ENCODE peak calls at places on chromosomes 5 and 9, in five cellular contexts. Y is MM.1S, L is neural progenitor cell, C is H1, U is mesendoderm. E is an unnamed sample.

GRCh38 chr9:115604831-115605483 is 487.0 kb upstream of the TNC start:
- DNase-seq in U (no peak), C (no peak), Y (no peak), L (no peak), E (no peak)

GRCh38 chr9:104993291-104993963 is 65.5 kb upstream of the ABCA1 start:
- DNase-seq in U (peak), L (peak), C (peak), Y (no peak), E (peak)

GRCh38 chr5:78778538-78778937 is 130.0 kb upstream of the LHFPL2 start:
- DNase-seq in L (no peak), U (no peak), C (no peak), Y (no peak), E (no peak)

GRCh38 chr9:126788046-126788445 is 16.8 kb upstream of the ZBTB43 start:
- DNase-seq in C (no peak), L (no peak), U (no peak), Y (no peak), E (no peak)

GRCh38 chr9:90340421-90340820 is 302.2 kb downstream of the DIRAS2 start:
- DNase-seq in C (no peak), L (no peak), Y (no peak), U (no peak), E (no peak)

GRCh38 chr5:179373961-179374505 is 28.8 kb upstream of the ADAMTS2 start:
- DNase-seq in C (no peak), L (no peak), U (no peak), Y (no peak), E (peak)

GRCh38 chr5:168893231-168893630 is 314.1 kb upstream of the PANK3 start:
- DNase-seq in C (no peak), Y (no peak), L (no peak), U (no peak), E (no peak)

GRCh38 chr9:89768051-89768450 is 163.2 kb downstream of the GADD45G start:
- DNase-seq in Y (no peak), C (no peak), L (no peak), U (no peak), E (no peak)

GRCh38 chr5:38827525-38827924 is 18.3 kb upstream of the OSMR start:
- DNase-seq in L (no peak), U (no peak), C (no peak), Y (no peak), E (no peak)

GRCh38 chr5:994272-994607 is 14.4 kb upstream of the NKD2 start:
- DNase-seq in U (no peak), L (no peak), C (no peak), Y (no peak), E (peak)

GRCh38 chr9:131405429-131405828 is 11.5 kb downstream of the PRRC2B start:
- DNase-seq in C (peak), Y (no peak), L (peak), U (peak), E (peak)

GRCh38 chr5:147080391-147080790 is 154.4 kb upstream of the STK32A start:
- DNase-seq in Y (no peak), L (no peak), U (no peak), C (no peak), E (no peak)

GRCh38 chr5:72788851-72789505 is 27.5 kb upstream of the TNPO1 start:
- DNase-seq in U (no peak), Y (no peak), C (no peak), L (no peak), E (no peak)

GRCh38 chr5:122228728-122229392 is 83.2 kb upstream of the SNCAIP start:
- DNase-seq in Y (no peak), C (no peak), L (no peak), U (no peak), E (no peak)

GRCh38 chr5:55714749-55715148 is 2.6 kb upstream of the SLC38A9 start:
- DNase-seq in L (no peak), U (no peak), Y (no peak), C (no peak), E (no peak)

GRCh38 chr9:8419871-8420270 is 620.3 kb upstream of the DMAC1 start:
- DNase-seq in C (no peak), Y (no peak), L (no peak), U (no peak), E (no peak)

GRCh38 chr5:72648511-72648910 is 141.3 kb upstream of the ZNF366 start:
- DNase-seq in L (no peak), Y (no peak), U (no peak), C (no peak), E (no peak)

GRCh38 chr9:84860423-84861115 is 191.0 kb downstream of the NTRK2 start:
- DNase-seq in U (peak), C (no peak), L (peak), Y (no peak), E (no peak)

GRCh38 chr9:38421498-38422211 is 2.6 kb downstream of the IGFBPL1 start:
- DNase-seq in U (peak), Y (no peak), C (no peak), L (peak), E (peak)

GRCh38 chr5:122779451-122779850 is 4.6 kb downstream of the SNX2 start:
- DNase-seq in U (no peak), Y (no peak), C (no peak), L (no peak), E (no peak)

GRCh38 chr9:74220327-74220726 is 276.8 kb upstream of the RORB start:
- DNase-seq in L (no peak), C (no peak), U (peak), Y (no peak), E (peak)

GRCh38 chr9:89661391-89661949 is 56.7 kb downstream of the GADD45G start:
- DNase-seq in C (no peak), L (no peak), U (no peak), Y (no peak), E (no peak)

GRCh38 chr5:118115791-118116190 is 872.6 kb downstream of the DTWD2 start:
- DNase-seq in Y (no peak), C (no peak), L (no peak), U (peak), E (no peak)

GRCh38 chr5:21254161-21254560 is 1266.2 kb upstream of the CDH18 start:
- DNase-seq in L (no peak), Y (no peak), C (no peak), U (no peak), E (no peak)

GRCh38 chr9:118975736-118976135 is 393.5 kb downstream of the BRINP1 start:
- DNase-seq in C (no peak), Y (no peak), U (no peak), L (no peak), E (no peak)

GRCh38 chr5:112823656-112824055 is 37.4 kb upstream of the SRP19 start:
- DNase-seq in C (no peak), U (no peak), Y (no peak), L (no peak), E (no peak)

GRCh38 chr5:32314658-32315057 is 1.9 kb upstream of the MTMR12 start:
- DNase-seq in U (no peak), C (no peak), L (no peak), Y (no peak), E (no peak)

GRCh38 chr5:32312682-32313523 is at the start of gene MTMR12:
- DNase-seq in U (peak), Y (peak), C (peak), L (peak), E (peak)

GRCh38 chr5:32311404-32312193 is 1.1 kb downstream of the MTMR12 start:
- DNase-seq in C (no peak), L (peak), U (peak), Y (no peak), E (no peak)

GRCh38 chr5:32309766-32310165 is 3.0 kb downstream of the MTMR12 start:
- DNase-seq in C (no peak), U (no peak), Y (no peak), L (no peak), E (no peak)

GRCh38 chr5:32312194-32312681 is 501 bp downstream of the MTMR12 start:
- DNase-seq in U (peak), C (peak), Y (peak), L (peak), E (peak)
- H3K9ac ChIP-seq in U (peak), C (peak), Y (peak), L (peak), E (peak)

GRCh38 chr9:75892168-75892901 is 1.9 kb downstream of the PCSK5 start:
- DNase-seq in U (peak), Y (no peak), L (peak), C (peak), E (peak)
- H3K9ac ChIP-seq in U (peak), Y (no peak), L (peak), C (peak), E (peak)

DNA sequence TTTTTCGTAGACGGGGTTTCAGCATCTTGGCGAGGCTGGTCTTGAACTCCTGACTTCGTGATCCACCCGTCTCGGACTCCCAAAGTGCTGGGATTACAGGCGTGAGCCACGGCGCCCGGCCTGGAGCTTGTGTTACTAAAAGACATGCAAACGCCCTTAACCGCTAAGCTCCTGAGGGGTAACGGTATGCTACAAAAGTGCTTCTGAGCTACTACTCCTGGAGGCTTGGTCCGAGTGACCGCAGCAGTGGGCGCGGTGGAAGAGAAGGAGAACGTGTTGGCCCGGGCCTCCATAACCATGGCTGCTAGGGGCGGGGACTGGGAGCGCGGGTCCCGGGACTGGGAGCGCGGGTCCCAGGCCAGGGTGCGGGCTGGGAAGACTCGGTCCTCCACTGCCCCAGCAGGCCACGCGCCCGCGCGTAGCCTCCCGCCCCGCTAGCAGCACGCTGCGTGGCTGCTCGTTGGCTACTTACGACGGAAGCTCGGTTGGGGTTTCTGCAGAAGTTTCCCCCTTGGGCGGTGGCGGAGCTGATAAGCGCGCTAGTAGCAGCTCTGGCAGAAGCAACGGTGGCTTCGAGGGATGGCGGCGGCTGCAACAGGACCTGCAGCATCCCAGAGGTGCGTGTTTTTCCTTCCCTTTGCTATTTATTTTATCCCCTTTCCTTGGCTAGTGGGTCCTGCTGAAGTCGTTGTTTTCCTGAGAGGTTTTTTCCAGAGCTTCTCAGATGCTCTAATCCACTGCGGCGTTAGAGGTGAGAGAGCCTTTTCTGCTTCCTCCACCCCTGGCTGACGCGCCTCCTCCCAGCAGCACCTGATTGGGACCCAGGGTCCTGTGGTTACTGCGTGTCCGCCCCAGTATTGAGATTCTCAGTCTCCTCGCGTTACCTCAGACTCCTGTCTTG is 69.3 kb upstream of the CCDC180 start:
- DNase-seq in L (peak), C (peak), U (peak), Y (peak), E (peak)
- H3K9ac ChIP-seq in L (no peak), C (peak), U (peak), Y (peak), E (peak)

GRCh38 chr9:21095561-21095960 is 17.8 kb upstream of the IFNB1 start:
- DNase-seq in L (no peak), U (no peak), C (no peak), Y (no peak), E (no peak)
- H3K9ac ChIP-seq in L (no peak), U (no peak), C (no peak), Y (no peak), E (no peak)

GRCh38 chr5:50447228-50447627 is 6.1 kb upstream of the EMB start:
- DNase-seq in U (no peak), Y (no peak), L (no peak), C (no peak), E (no peak)

GRCh38 chr5:50439221-50439620 is 1.9 kb downstream of the EMB start:
- DNase-seq in L (no peak), C (no peak), Y (no peak), U (no peak), E (no peak)

GRCh38 chr5:50440651-50441478 is at the start of gene EMB:
- DNase-seq in U (peak), L (peak), C (peak), Y (peak), E (peak)

GRCh38 chr5:50445281-50445949 is 4.3 kb upstream of the EMB start:
- DNase-seq in C (no peak), U (no peak), Y (peak), L (no peak), E (no peak)

GRCh38 chr5:50441479-50441815 is 359 bp upstream of the EMB start:
- DNase-seq in L (no peak), U (no peak), Y (no peak), C (no peak), E (no peak)
- H3K9ac ChIP-seq in L (no peak), U (peak), Y (peak), C (peak), E (peak)